ENCODE peak calls at places on chromosomes 11 and 22, in four cellular contexts. H is adrenal gland, Y is nephron progenitor cell, G is stomach. P is an unnamed sample.

GRCh38 chr11:10490398-10491232 is 35.6 kb downstream of the AMPD3 start:
- DNase-seq in H (peak), Y (peak), G (peak), P (no peak)

GRCh38 chr11:130043575-130043974 is 26.1 kb upstream of the APLP2 start:
- DNase-seq in H (no peak), Y (no peak), G (no peak), P (no peak)

GRCh38 chr11:63760487-63761079 is 8.0 kb downstream of the ZFTA start:
- DNase-seq in H (no peak), Y (no peak), G (no peak), P (no peak)

GRCh38 chr11:28962492-28962891 is 854.3 kb downstream of the METTL15 start:
- DNase-seq in H (no peak), Y (no peak), G (no peak), P (no peak)

GRCh38 chr11:109859325-109859724 is 233.9 kb upstream of the ZC3H12C start:
- DNase-seq in H (peak), Y (no peak), G (no peak), P (no peak)

GRCh38 chr22:32850591-32851517 is 49.3 kb downstream of the TIMP3 start:
- DNase-seq in H (peak), Y (no peak), G (peak), P (no peak)

GRCh38 chr22:19656541-19657251 is 57.6 kb upstream of the SEPTIN5 start:
- DNase-seq in H (no peak), Y (no peak), G (no peak), P (no peak)

GRCh38 chr22:49297871-49298721 is 529.6 kb downstream of the BRD1 start:
- DNase-seq in H (peak), Y (no peak), G (peak), P (no peak)

GRCh38 chr22:42624551-42625106 is 9.9 kb upstream of the POLDIP3 start:
- DNase-seq in H (no peak), Y (no peak), G (no peak), P (no peak)

GRCh38 chr11:120054016-120054752 is 83.7 kb downstream of the TRIM29 start:
- DNase-seq in H (no peak), Y (no peak), G (no peak), P (no peak)

GRCh38 chr22:17213976-17214375 is 5.3 kb downstream of the ADA2 start:
- DNase-seq in H (peak), Y (peak), G (peak), P (peak)

GRCh38 chr22:44329179-44329796 is 16.5 kb upstream of the SHISAL1 start:
- DNase-seq in H (no peak), Y (no peak), G (no peak), P (no peak)

GRCh38 chr11:44032304-44033085 is 15.3 kb upstream of the ACCSL start:
- DNase-seq in H (no peak), Y (no peak), G (no peak), P (no peak)

GRCh38 chr22:24994070-24994763 is 41.7 kb downstream of the KIAA1671 start:
- DNase-seq in H (no peak), Y (no peak), G (peak), P (no peak)

GRCh38 chr11:6196396-6196795 is 2.6 kb upstream of the OR52W1 start:
- DNase-seq in H (no peak), Y (no peak), G (no peak), P (no peak)

GRCh38 chr22:50702821-50703725 is 30.4 kb downstream of the SHANK3 start:
- DNase-seq in H (no peak), Y (no peak), G (no peak), P (no peak)

GRCh38 chr11:37948258-37948657 is 1350.2 kb upstream of the RAG2 start:
- DNase-seq in H (no peak), Y (no peak), G (no peak), P (no peak)

GRCh38 chr11:68169442-68169841 is 43.7 kb downstream of the KMT5B start:
- DNase-seq in H (no peak), Y (no peak), G (no peak), P (no peak)

GRCh38 chr11:3182462-3182852 is 17.3 kb upstream of the OSBPL5 start:
- DNase-seq in H (no peak), Y (no peak), G (no peak), P (no peak)

GRCh38 chr11:124934862-124935547 is 842 bp downstream of the HEPACAM start:
- DNase-seq in H (no peak), Y (no peak), G (no peak), P (no peak)

GRCh38 chr11:28834877-28835276 is 726.7 kb downstream of the METTL15 start:
- DNase-seq in H (no peak), Y (no peak), G (no peak), P (no peak)

GRCh38 chr11:129021295-129021694 is 78.6 kb upstream of the TP53AIP1 start:
- DNase-seq in H (no peak), Y (no peak), G (no peak), P (no peak)

GRCh38 chr11:62514151-62514550 is 32.5 kb downstream of the AHNAK start:
- DNase-seq in H (no peak), Y (no peak), G (no peak), P (no peak)

GRCh38 chr11:117443269-117444186 is 115.9 kb downstream of the CEP164 start:
- DNase-seq in H (peak), Y (peak), G (peak), P (peak)

GRCh38 chr11:121575963-121576290 is 123.2 kb upstream of the SORL1-AS1 start:
- DNase-seq in H (no peak), Y (no peak), G (no peak), P (no peak)

GRCh38 chr11:8608646-8609045 is 14.6 kb upstream of the STK33 start:
- DNase-seq in H (peak), Y (no peak), G (no peak), P (no peak)

GRCh38 chr22:43292633-43293025 is 50.5 kb downstream of the SCUBE1 start:
- DNase-seq in H (no peak), Y (no peak), G (no peak), P (no peak)

GRCh38 chr11:62542111-62542745 is 4.4 kb downstream of the AHNAK start:
- DNase-seq in H (no peak), Y (no peak), G (peak), P (no peak)

GRCh38 chr22:17349172-17349571 is 20.1 kb upstream of the CECR2 start:
- DNase-seq in H (no peak), Y (no peak), G (no peak), P (no peak)

GRCh38 chr22:45376703-45377102 is 36.7 kb downstream of the SMC1B start:
- DNase-seq in H (peak), Y (no peak), G (no peak), P (no peak)

GRCh38 chr11:45082744-45083543 is 63.5 kb upstream of the PRDM11 start:
- DNase-seq in H (no peak), Y (no peak), G (no peak), P (no peak)

GRCh38 chr22:17063372-17064106 is 21.3 kb upstream of the IL17RA start:
- DNase-seq in H (no peak), Y (no peak), G (peak), P (no peak)

GRCh38 chr11:8356731-8357504 is 93.2 kb upstream of the LMO1 start:
- DNase-seq in H (no peak), Y (peak), G (no peak), P (no peak)

DNA sequence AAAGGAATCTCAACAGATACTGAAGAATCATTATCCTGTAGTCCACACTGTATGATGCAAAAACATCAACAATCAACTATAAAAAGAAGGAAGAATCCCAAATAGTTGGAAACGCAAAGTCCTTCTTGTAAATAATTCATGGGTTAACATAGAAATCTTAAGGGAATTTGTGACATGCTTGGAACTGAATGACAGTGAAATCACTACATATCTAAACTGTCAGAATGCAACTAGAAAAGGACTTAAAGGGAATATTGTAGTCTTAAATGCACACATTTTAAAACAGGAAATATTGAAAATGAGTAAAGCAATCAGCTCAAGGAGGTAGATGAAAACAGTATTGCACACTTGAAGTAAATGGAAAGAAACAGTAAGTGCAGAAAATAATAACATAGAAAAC is 147.6 kb upstream of the MPPED2 start:
- DNase-seq in H (no peak), Y (no peak), G (no peak), P (no peak)
- TF ChIP-seq CTCF in H (no peak), Y (no peak), G (no peak), P (no peak)

GRCh38 chr11:31340903-31341572 is 28.5 kb downstream of the DCDC1 start:
- DNase-seq in H (no peak), Y (peak), G (no peak), P (no peak)
- TF ChIP-seq CTCF in H (peak), Y (peak), G (no peak), P (peak)

GRCh38 chr11:77074626-77075221 is 8.0 kb downstream of the CAPN5 start:
- DNase-seq in H (peak), Y (no peak), G (peak), P (no peak)

GRCh38 chr11:77072851-77073327 is 6.1 kb downstream of the CAPN5 start:
- DNase-seq in H (no peak), Y (no peak), G (peak), P (no peak)

GRCh38 chr11:77074205-77074604 is 7.4 kb downstream of the CAPN5 start:
- DNase-seq in H (peak), Y (no peak), G (peak), P (no peak)

GRCh38 chr11:77071671-77072605 is 5.2 kb downstream of the CAPN5 start:
- DNase-seq in H (peak), Y (no peak), G (peak), P (no peak)

DNA sequence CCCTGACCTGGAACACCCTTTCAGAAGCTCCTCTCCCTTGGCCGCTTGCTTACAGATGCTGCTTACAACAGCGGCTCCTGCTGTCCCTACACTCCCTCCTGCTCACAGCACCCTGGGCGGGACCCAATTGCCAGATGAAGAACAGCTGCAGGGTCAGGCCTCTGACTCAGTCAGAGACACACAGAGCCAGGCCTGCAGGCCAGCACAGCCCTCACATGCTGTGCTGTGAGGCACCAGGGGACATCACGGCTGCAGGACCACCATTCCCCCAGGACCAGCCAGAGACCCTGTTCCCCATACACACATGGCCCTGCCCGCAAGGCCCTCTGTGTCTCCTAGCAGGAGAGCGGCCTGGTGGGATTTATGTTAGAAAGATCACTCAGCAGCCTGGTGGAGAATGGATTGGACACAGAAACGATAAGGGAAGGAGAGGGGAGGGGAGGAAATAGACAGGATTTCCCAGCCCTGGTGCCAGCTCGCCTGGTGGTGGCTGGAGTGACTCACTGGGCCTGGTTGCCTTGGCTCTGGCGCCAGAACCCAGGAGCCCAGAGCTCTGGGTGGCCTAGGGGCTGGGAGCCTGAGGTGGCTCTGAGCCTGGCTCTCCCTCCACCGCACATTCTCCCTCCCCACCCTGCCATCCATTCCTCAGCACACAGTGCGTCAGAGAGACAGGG is 6.7 kb downstream of the CAPN5 start:
- DNase-seq in H (peak), Y (peak), G (peak), P (no peak)
- TF ChIP-seq CTCF in H (peak), Y (no peak), G (peak), P (no peak)

DNA sequence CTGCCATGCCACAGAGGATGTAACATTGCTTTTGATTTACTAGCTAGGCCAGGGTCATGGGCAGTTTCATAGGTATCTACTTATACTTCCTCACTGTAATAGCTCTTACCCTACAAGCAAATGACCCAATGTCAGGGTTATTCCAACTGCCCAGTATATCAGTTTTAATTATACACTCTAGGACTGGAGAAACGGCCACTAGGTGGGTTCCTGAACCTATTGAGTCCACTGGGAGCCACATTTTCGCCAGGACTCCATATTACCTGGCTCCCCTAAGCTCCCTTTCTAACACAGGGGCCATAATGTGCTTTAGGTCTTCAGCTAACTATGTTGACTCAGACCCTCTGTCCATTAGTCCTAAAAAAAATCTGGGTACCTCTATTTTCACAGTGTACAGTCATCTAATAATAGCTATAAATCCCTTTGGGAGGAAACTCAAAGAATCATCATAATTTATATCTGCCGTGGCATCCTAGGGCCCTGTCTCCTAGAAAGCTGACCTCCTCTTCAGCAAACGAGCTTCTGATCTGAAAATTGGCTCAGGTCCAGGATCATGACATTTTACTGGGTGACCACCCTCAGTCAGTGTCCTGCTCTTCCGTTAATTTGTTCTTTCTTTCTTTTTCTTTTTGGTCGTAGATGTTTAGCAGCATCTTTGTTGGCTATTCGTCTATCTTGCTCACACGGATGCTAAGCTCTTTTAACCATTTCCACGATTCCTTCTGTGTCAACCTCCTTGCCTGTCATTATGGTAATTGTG is 244.3 kb downstream of the FAM76B start:
- DNase-seq in H (no peak), Y (no peak), G (no peak), P (no peak)
- TF ChIP-seq CTCF in H (no peak), Y (no peak), G (no peak), P (no peak)

GRCh38 chr11:107669893-107670601 is 41.8 kb downstream of the SLN start:
- DNase-seq in H (no peak), Y (no peak), G (no peak), P (no peak)
- TF ChIP-seq CTCF in H (no peak), Y (no peak), G (no peak), P (no peak)

DNA sequence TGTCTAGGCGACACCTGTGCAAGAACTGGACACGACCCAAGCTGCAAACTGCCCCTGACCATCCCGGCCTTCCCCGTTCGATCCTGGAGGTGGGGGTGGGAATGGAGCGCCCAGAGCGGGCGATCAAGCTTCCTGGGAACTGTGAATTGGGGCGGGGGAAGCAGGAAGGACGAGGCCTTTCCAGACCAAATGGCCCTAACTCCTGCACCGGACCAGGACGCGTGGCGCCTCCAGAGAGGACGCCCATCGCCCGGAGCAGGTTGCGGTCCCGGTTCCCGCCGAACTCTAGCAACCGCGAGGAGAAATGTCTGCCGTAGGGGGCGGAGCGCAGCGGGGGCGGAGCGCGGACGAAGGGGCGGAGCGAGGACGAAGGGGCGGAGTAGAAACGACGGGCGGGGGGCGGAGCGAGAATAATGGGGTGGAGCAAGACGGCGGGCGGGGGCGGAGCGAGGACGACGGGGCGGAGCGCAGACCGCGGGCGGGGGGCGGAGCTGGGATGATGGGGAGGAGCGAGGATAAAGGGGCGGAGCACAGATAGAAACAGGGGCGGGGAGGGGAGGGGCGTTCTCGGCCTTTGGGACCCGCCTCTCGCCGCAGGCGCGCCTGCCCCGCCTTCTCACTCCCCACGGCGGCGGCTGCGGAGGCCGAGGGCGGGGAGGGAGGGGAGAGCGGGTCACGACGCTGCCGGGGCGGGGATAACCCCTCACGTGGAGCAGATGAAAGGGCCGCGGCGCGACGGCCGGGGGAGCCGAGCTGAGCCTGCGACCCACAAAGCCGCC is at the start of gene ZNRF3:
- DNase-seq in H (peak), Y (peak), G (peak), P (peak)
- TF ChIP-seq CTCF in H (peak), Y (no peak), G (peak), P (no peak)

DNA sequence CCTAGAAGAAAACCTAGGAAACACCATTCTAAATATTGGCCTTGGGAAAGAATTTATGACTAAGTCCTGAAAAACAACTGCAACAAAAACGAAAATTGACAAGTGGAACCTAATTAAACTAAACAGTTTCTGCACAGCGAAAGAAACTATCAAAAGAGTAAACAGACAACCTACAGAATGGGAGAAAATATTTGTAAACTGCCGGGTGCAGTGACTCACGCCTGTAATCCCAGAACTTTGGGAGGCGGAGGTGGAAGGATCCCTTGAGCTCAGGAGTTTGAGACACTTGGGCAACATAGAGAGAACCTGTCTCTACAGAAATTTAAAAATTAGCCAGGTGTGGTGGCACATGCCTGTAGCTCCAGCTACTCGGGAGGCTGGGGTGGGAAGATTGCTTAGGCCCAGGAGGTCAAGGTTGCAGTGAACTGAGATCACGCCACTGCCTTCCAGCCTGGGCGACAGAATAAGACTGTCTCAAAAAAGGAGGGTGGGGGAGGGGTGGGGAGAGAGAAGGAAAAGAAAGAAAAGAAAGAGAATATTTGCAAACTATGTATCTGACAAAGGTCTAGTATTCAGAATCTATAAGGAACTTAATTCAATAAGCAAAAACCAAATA is 14.0 kb downstream of the OR2AT4 start:
- DNase-seq in H (no peak), Y (no peak), G (no peak), P (no peak)
- TF ChIP-seq CTCF in H (no peak), Y (no peak), G (no peak), P (no peak)

GRCh38 chr11:32229566-32230240 is 138.8 kb downstream of the RCN1 start:
- DNase-seq in H (no peak), Y (no peak), G (no peak), P (no peak)

GRCh38 chr11:32233276-32233675 is 142.4 kb downstream of the RCN1 start:
- DNase-seq in H (no peak), Y (no peak), G (no peak), P (no peak)

GRCh38 chr11:32232516-32232915 is 141.6 kb downstream of the RCN1 start:
- DNase-seq in H (no peak), Y (no peak), G (no peak), P (no peak)

GRCh38 chr11:32233928-32234327 is 143.1 kb downstream of the RCN1 start:
- DNase-seq in H (no peak), Y (no peak), G (no peak), P (no peak)

GRCh38 chr11:32231909-32232493 is 141.1 kb downstream of the RCN1 start:
- DNase-seq in H (no peak), Y (peak), G (no peak), P (peak)
- TF ChIP-seq CTCF in H (peak), Y (peak), G (no peak), P (peak)

GRCh38 chr22:35739642-35740041 is 22.0 kb downstream of the APOL5 start:
- DNase-seq in H (no peak), Y (no peak), G (peak), P (no peak)
- TF ChIP-seq CTCF in H (peak), Y (peak), G (no peak), P (peak)